ENCODE peak calls at places on chromosomes 6 and 20, in ten cellular contexts. One of them, this sample, is unnamed.

GRCh38 chr6:71040043-71040442 is 83.2 kb upstream of the B3GAT2 start:
- DNase-seq in ovary: no peak
- DNase-seq in uterus: no peak
- DNase-seq in NB4: no peak
- DNase-seq in thyroid gland: no peak
- DNase-seq in body of pancreas: no peak
- DNase-seq in HepG2: no peak
- DNase-seq in IMR-90: no peak
- DNase-seq in esophagus muscularis mucosa: no peak
- DNase-seq in lower leg skin: no peak
- DNase-seq in this sample: no peak

GRCh38 chr6:137776786-137777185 is 90.3 kb upstream of the TNFAIP3 start:
- DNase-seq in HepG2: no peak
- DNase-seq in thyroid gland: no peak
- DNase-seq in body of pancreas: no peak
- DNase-seq in esophagus muscularis mucosa: peak; percentile 92
- DNase-seq in NB4: no peak
- DNase-seq in uterus: no peak
- DNase-seq in ovary: no peak
- DNase-seq in IMR-90: peak; percentile 73
- DNase-seq in lower leg skin: no peak
- DNase-seq in this sample: no peak

GRCh38 chr6:148711833-148712653 is 34.8 kb upstream of the UST start:
- DNase-seq in IMR-90: peak; percentile 57
- DNase-seq in lower leg skin: no peak
- DNase-seq in NB4: no peak
- DNase-seq in thyroid gland: no peak
- DNase-seq in uterus: no peak
- DNase-seq in body of pancreas: no peak
- DNase-seq in ovary: no peak
- DNase-seq in esophagus muscularis mucosa: no peak
- DNase-seq in HepG2: no peak
- DNase-seq in this sample: no peak

GRCh38 chr20:4797275-4797674 is 75.6 kb downstream of the PRND start:
- DNase-seq in lower leg skin: no peak
- DNase-seq in HepG2: no peak
- DNase-seq in body of pancreas: no peak
- DNase-seq in uterus: no peak
- DNase-seq in ovary: no peak
- DNase-seq in IMR-90: peak; percentile 54
- DNase-seq in NB4: no peak
- DNase-seq in esophagus muscularis mucosa: no peak
- DNase-seq in thyroid gland: no peak
- DNase-seq in this sample: no peak

GRCh38 chr6:159701413-159701999 is 8.5 kb upstream of the SOD2 start:
- DNase-seq in ovary: no peak
- DNase-seq in lower leg skin: peak; percentile 88
- DNase-seq in thyroid gland: no peak
- DNase-seq in IMR-90: peak; percentile 97
- DNase-seq in body of pancreas: peak; percentile 55
- DNase-seq in esophagus muscularis mucosa: no peak
- DNase-seq in HepG2: peak; percentile 43
- DNase-seq in NB4: peak; percentile 55
- DNase-seq in uterus: peak; percentile 63
- DNase-seq in this sample: no peak

GRCh38 chr20:46023148-46023484 is 5.9 kb upstream of the SLC12A5 start:
- DNase-seq in lower leg skin: no peak
- DNase-seq in IMR-90: no peak
- DNase-seq in ovary: no peak
- DNase-seq in HepG2: no peak
- DNase-seq in NB4: no peak
- DNase-seq in esophagus muscularis mucosa: no peak
- DNase-seq in body of pancreas: no peak
- DNase-seq in uterus: no peak
- DNase-seq in thyroid gland: no peak
- DNase-seq in this sample: no peak

GRCh38 chr6:136609878-136610706 is 59.9 kb upstream of the MAP7 start:
- DNase-seq in esophagus muscularis mucosa: no peak
- DNase-seq in IMR-90: peak; percentile 100
- DNase-seq in ovary: peak; percentile 44
- DNase-seq in uterus: peak; percentile 58
- DNase-seq in lower leg skin: no peak
- DNase-seq in HepG2: peak; percentile 46
- DNase-seq in body of pancreas: peak; percentile 66
- DNase-seq in thyroid gland: no peak
- DNase-seq in NB4: peak; percentile 97
- DNase-seq in this sample: no peak

GRCh38 chr20:14622796-14623195 is 285.4 kb upstream of the FLRT3 start:
- DNase-seq in uterus: no peak
- DNase-seq in thyroid gland: no peak
- DNase-seq in IMR-90: peak; percentile 2
- DNase-seq in ovary: peak; percentile 10
- DNase-seq in esophagus muscularis mucosa: no peak
- DNase-seq in HepG2: peak; percentile 27
- DNase-seq in lower leg skin: no peak
- DNase-seq in body of pancreas: no peak
- DNase-seq in NB4: peak; percentile 19
- DNase-seq in this sample: no peak

GRCh38 chr20:34431168-34431567 is 68.1 kb downstream of the ITCH start:
- DNase-seq in body of pancreas: no peak
- DNase-seq in lower leg skin: no peak
- DNase-seq in IMR-90: no peak
- DNase-seq in uterus: no peak
- DNase-seq in NB4: peak; percentile 62
- DNase-seq in esophagus muscularis mucosa: no peak
- DNase-seq in ovary: no peak
- DNase-seq in thyroid gland: no peak
- DNase-seq in HepG2: no peak
- DNase-seq in this sample: no peak

GRCh38 chr6:125658125-125658524 is 91.3 kb upstream of the HEY2 start:
- DNase-seq in NB4: no peak
- DNase-seq in ovary: no peak
- DNase-seq in uterus: no peak
- DNase-seq in IMR-90: no peak
- DNase-seq in body of pancreas: no peak
- DNase-seq in thyroid gland: no peak
- DNase-seq in HepG2: no peak
- DNase-seq in esophagus muscularis mucosa: no peak
- DNase-seq in lower leg skin: no peak
- DNase-seq in this sample: no peak

GRCh38 chr6:76684881-76685280 is 612.4 kb upstream of the IMPG1 start:
- DNase-seq in body of pancreas: no peak
- DNase-seq in ovary: no peak
- DNase-seq in NB4: peak; percentile 4
- DNase-seq in HepG2: peak; percentile 6
- DNase-seq in lower leg skin: no peak
- DNase-seq in IMR-90: peak; percentile 2
- DNase-seq in thyroid gland: no peak
- DNase-seq in esophagus muscularis mucosa: no peak
- DNase-seq in uterus: no peak
- DNase-seq in this sample: no peak

GRCh38 chr20:2750343-2751251 is 49.8 kb downstream of the CPXM1 start:
- DNase-seq in NB4: peak; percentile 86
- DNase-seq in body of pancreas: peak; percentile 64
- DNase-seq in uterus: peak; percentile 60
- DNase-seq in IMR-90: peak; percentile 17
- DNase-seq in esophagus muscularis mucosa: no peak
- DNase-seq in lower leg skin: peak; percentile 92
- DNase-seq in HepG2: peak; percentile 59
- DNase-seq in ovary: peak; percentile 57
- DNase-seq in thyroid gland: no peak
- DNase-seq in this sample: peak; percentile 65

GRCh38 chr6:83853178-83853967 is at the start of gene RIPPLY2:
- DNase-seq in uterus: no peak
- DNase-seq in thyroid gland: peak; percentile 29
- DNase-seq in lower leg skin: peak; percentile 82
- DNase-seq in IMR-90: peak; percentile 20
- DNase-seq in esophagus muscularis mucosa: no peak
- DNase-seq in body of pancreas: peak; percentile 19
- DNase-seq in HepG2: no peak
- DNase-seq in NB4: no peak
- DNase-seq in ovary: peak; percentile 17
- DNase-seq in this sample: peak; percentile 20

GRCh38 chr6:122692175-122692598 is 82.0 kb downstream of the PKIB start:
- DNase-seq in body of pancreas: no peak
- DNase-seq in NB4: no peak
- DNase-seq in esophagus muscularis mucosa: no peak
- DNase-seq in IMR-90: peak; percentile 75
- DNase-seq in uterus: no peak
- DNase-seq in thyroid gland: no peak
- DNase-seq in ovary: no peak
- DNase-seq in lower leg skin: no peak
- DNase-seq in HepG2: no peak
- DNase-seq in this sample: no peak

GRCh38 chr6:98416027-98416426 is 418.3 kb upstream of the POU3F2 start:
- DNase-seq in ovary: no peak
- DNase-seq in esophagus muscularis mucosa: no peak
- DNase-seq in body of pancreas: no peak
- DNase-seq in IMR-90: no peak
- DNase-seq in lower leg skin: no peak
- DNase-seq in HepG2: no peak
- DNase-seq in NB4: no peak
- DNase-seq in thyroid gland: no peak
- DNase-seq in uterus: no peak
- DNase-seq in this sample: no peak

GRCh38 chr6:69881322-69882151 is 15.2 kb downstream of the COL19A1 start:
- DNase-seq in HepG2: no peak
- DNase-seq in ovary: no peak
- DNase-seq in body of pancreas: no peak
- DNase-seq in NB4: peak; percentile 20
- DNase-seq in IMR-90: no peak
- DNase-seq in esophagus muscularis mucosa: no peak
- DNase-seq in lower leg skin: no peak
- DNase-seq in uterus: no peak
- DNase-seq in thyroid gland: no peak
- DNase-seq in this sample: no peak

GRCh38 chr6:113489946-113490345 is 367.2 kb upstream of the MARCKS start:
- DNase-seq in esophagus muscularis mucosa: no peak
- DNase-seq in uterus: no peak
- DNase-seq in ovary: no peak
- DNase-seq in lower leg skin: no peak
- DNase-seq in body of pancreas: no peak
- DNase-seq in thyroid gland: no peak
- DNase-seq in IMR-90: no peak
- DNase-seq in NB4: no peak
- DNase-seq in HepG2: no peak
- DNase-seq in this sample: no peak

GRCh38 chr20:61815678-61816077 is 250.0 kb downstream of the TAF4 start:
- DNase-seq in body of pancreas: no peak
- DNase-seq in esophagus muscularis mucosa: no peak
- DNase-seq in NB4: no peak
- DNase-seq in lower leg skin: no peak
- DNase-seq in thyroid gland: no peak
- DNase-seq in HepG2: no peak
- DNase-seq in uterus: no peak
- DNase-seq in ovary: no peak
- DNase-seq in IMR-90: no peak
- DNase-seq in this sample: no peak
- TF ChIP-seq POLR2A in body of pancreas: no peak
- TF ChIP-seq POLR2A in esophagus muscularis mucosa: no peak
- TF ChIP-seq POLR2A in NB4: no peak
- TF ChIP-seq POLR2A in lower leg skin: no peak
- TF ChIP-seq POLR2A in thyroid gland: no peak
- TF ChIP-seq POLR2A in HepG2: no peak
- TF ChIP-seq POLR2A in uterus: no peak
- TF ChIP-seq POLR2A in ovary: no peak
- TF ChIP-seq POLR2A in IMR-90: no peak
- TF ChIP-seq POLR2A in this sample: no peak

GRCh38 chr6:157823001-157823522 is at the start of gene SNX9:
- DNase-seq in NB4: peak; percentile 92
- DNase-seq in lower leg skin: peak; percentile 94
- DNase-seq in esophagus muscularis mucosa: no peak
- DNase-seq in HepG2: peak; percentile 54
- DNase-seq in uterus: peak; percentile 81
- DNase-seq in ovary: peak; percentile 81
- DNase-seq in IMR-90: peak; percentile 72
- DNase-seq in thyroid gland: peak; percentile 77
- DNase-seq in body of pancreas: peak; percentile 85
- DNase-seq in this sample: peak; percentile 86
- TF ChIP-seq POLR2A in NB4: peak; percentile 45
- TF ChIP-seq POLR2A in lower leg skin: peak; percentile 54
- TF ChIP-seq POLR2A in esophagus muscularis mucosa: no peak
- TF ChIP-seq POLR2A in HepG2: peak; percentile 70
- TF ChIP-seq POLR2A in uterus: peak; percentile 60
- TF ChIP-seq POLR2A in ovary: peak; percentile 71
- TF ChIP-seq POLR2A in IMR-90: peak; percentile 87
- TF ChIP-seq POLR2A in thyroid gland: no peak
- TF ChIP-seq POLR2A in body of pancreas: peak; percentile 70
- TF ChIP-seq POLR2A in this sample: peak; percentile 95

GRCh38 chr6:106974337-106974998 is at the start of gene CD24:
- DNase-seq in uterus: no peak
- DNase-seq in NB4: peak; percentile 18
- DNase-seq in IMR-90: no peak
- DNase-seq in body of pancreas: peak; percentile 89
- DNase-seq in HepG2: no peak
- DNase-seq in ovary: peak; percentile 13
- DNase-seq in esophagus muscularis mucosa: no peak
- DNase-seq in lower leg skin: peak; percentile 86
- DNase-seq in thyroid gland: peak; percentile 85
- DNase-seq in this sample: peak; percentile 50
- TF ChIP-seq POLR2A in uterus: no peak
- TF ChIP-seq POLR2A in NB4: no peak
- TF ChIP-seq POLR2A in IMR-90: no peak
- TF ChIP-seq POLR2A in body of pancreas: peak; percentile 97
- TF ChIP-seq POLR2A in HepG2: peak; percentile 71
- TF ChIP-seq POLR2A in ovary: no peak
- TF ChIP-seq POLR2A in esophagus muscularis mucosa: no peak
- TF ChIP-seq POLR2A in lower leg skin: no peak
- TF ChIP-seq POLR2A in thyroid gland: peak; percentile 95
- TF ChIP-seq POLR2A in this sample: no peak

GRCh38 chr6:32968770-32969684 is 633 bp downstream of the BRD2 start:
- DNase-seq in lower leg skin: peak; percentile 93
- DNase-seq in HepG2: peak; percentile 95
- DNase-seq in NB4: peak; percentile 90
- DNase-seq in uterus: peak; percentile 70
- DNase-seq in IMR-90: peak; percentile 77
- DNase-seq in thyroid gland: peak; percentile 69
- DNase-seq in body of pancreas: peak; percentile 79
- DNase-seq in ovary: peak; percentile 85
- DNase-seq in esophagus muscularis mucosa: peak; percentile 93
- DNase-seq in this sample: peak; percentile 83

GRCh38 chr6:32965901-32966300 is 2.5 kb upstream of the BRD2 start:
- DNase-seq in esophagus muscularis mucosa: peak; percentile 79
- DNase-seq in lower leg skin: no peak
- DNase-seq in HepG2: no peak
- DNase-seq in body of pancreas: no peak
- DNase-seq in thyroid gland: no peak
- DNase-seq in ovary: no peak
- DNase-seq in uterus: no peak
- DNase-seq in IMR-90: peak; percentile 28
- DNase-seq in NB4: no peak
- DNase-seq in this sample: no peak

GRCh38 chr6:32968093-32968769 is at the start of gene BRD2:
- DNase-seq in lower leg skin: peak; percentile 99
- DNase-seq in HepG2: peak; percentile 98
- DNase-seq in thyroid gland: peak; percentile 98
- DNase-seq in IMR-90: peak; percentile 95
- DNase-seq in body of pancreas: peak; percentile 96
- DNase-seq in esophagus muscularis mucosa: peak; percentile 99
- DNase-seq in ovary: peak; percentile 98
- DNase-seq in uterus: peak; percentile 98
- DNase-seq in NB4: peak; percentile 98
- DNase-seq in this sample: peak; percentile 98

GRCh38 chr6:32969685-32970412 is 1.5 kb downstream of the BRD2 start:
- DNase-seq in IMR-90: peak; percentile 97
- DNase-seq in body of pancreas: peak; percentile 86
- DNase-seq in NB4: peak; percentile 94
- DNase-seq in esophagus muscularis mucosa: peak; percentile 95
- DNase-seq in ovary: peak; percentile 82
- DNase-seq in uterus: peak; percentile 83
- DNase-seq in HepG2: peak; percentile 83
- DNase-seq in thyroid gland: peak; percentile 80
- DNase-seq in lower leg skin: peak; percentile 94
- DNase-seq in this sample: peak; percentile 87

GRCh38 chr6:32967151-32968091 is 973 bp upstream of the BRD2 start:
- DNase-seq in thyroid gland: peak; percentile 23
- DNase-seq in IMR-90: peak; percentile 49
- DNase-seq in body of pancreas: peak; percentile 62
- DNase-seq in HepG2: peak; percentile 87
- DNase-seq in ovary: no peak
- DNase-seq in NB4: peak; percentile 87
- DNase-seq in lower leg skin: no peak
- DNase-seq in esophagus muscularis mucosa: peak; percentile 84
- DNase-seq in uterus: no peak
- DNase-seq in this sample: no peak
- TF ChIP-seq POLR2A in thyroid gland: no peak
- TF ChIP-seq POLR2A in IMR-90: no peak
- TF ChIP-seq POLR2A in body of pancreas: no peak
- TF ChIP-seq POLR2A in HepG2: no peak
- TF ChIP-seq POLR2A in ovary: no peak
- TF ChIP-seq POLR2A in NB4: no peak
- TF ChIP-seq POLR2A in lower leg skin: no peak
- TF ChIP-seq POLR2A in esophagus muscularis mucosa: no peak
- TF ChIP-seq POLR2A in uterus: no peak
- TF ChIP-seq POLR2A in this sample: peak; percentile 9